ENCODE peak calls at places on chromosomes 5 and 9, in six cellular contexts. R is H9; M is activated CD8-positive, alpha-beta memory T cell treated with anti-CD3 and anti-CD28 coated beads for 1 hour; K is aorta; L is AG04449; X is NCI-H1436 treated with DMSO at 0.1 percent for 48 hours. A is an unnamed sample.
A peak's percentile ranks its signal among the peaks of the same experiment; 100 is the strongest.

GRCh38 chr5:135433626-135434426 is 13.3 kb downstream of the DCANP1 start:
- DNase-seq in R (peak; percentile 31), M (no peak), K (no peak), L (no peak), X (no peak), A (no peak)

GRCh38 chr9:128555180-128555721 is 2.9 kb downstream of the SPTAN1 start:
- DNase-seq in R (peak; percentile 37), M (no peak), K (no peak), L (no peak), X (no peak), A (no peak)

GRCh38 chr5:179618923-179619554 is 4.4 kb downstream of the HNRNPH1 start:
- DNase-seq in R (no peak), M (no peak), K (no peak), L (no peak), X (no peak), A (no peak)

GRCh38 chr5:94690778-94691177 is 72.3 kb downstream of the SLF1 start:
- DNase-seq in R (no peak), M (no peak), K (no peak), L (no peak), X (no peak), A (no peak)

GRCh38 chr9:101264727-101265126 is 120.1 kb downstream of the BAAT start:
- DNase-seq in R (no peak), M (no peak), K (no peak), L (no peak), X (no peak), A (no peak)

GRCh38 chr5:149993471-149993870 is 7.0 kb downstream of the TIGD6 start:
- DNase-seq in R (no peak), M (no peak), K (no peak), L (no peak), X (no peak), A (no peak)

GRCh38 chr5:180166168-180166567 is 42.8 kb downstream of the RASGEF1C start:
- DNase-seq in R (no peak), M (no peak), K (no peak), L (no peak), X (no peak), A (no peak)

GRCh38 chr5:96067902-96068614 is 106.4 kb upstream of the ELL2 start:
- DNase-seq in R (no peak), M (no peak), K (no peak), L (peak; percentile 84), X (no peak), A (peak; percentile 48)

GRCh38 chr9:129574911-129575574 is 45.9 kb downstream of the C9orf50 start:
- DNase-seq in R (no peak), M (no peak), K (no peak), L (peak; percentile 70), X (no peak), A (no peak)

GRCh38 chr9:109416135-109416706 is 81.9 kb downstream of the PTPN3 start:
- DNase-seq in R (no peak), M (no peak), K (no peak), L (no peak), X (no peak), A (no peak)

GRCh38 chr5:58460727-58461286 is 921 bp upstream of the PLK2 start:
- DNase-seq in R (peak; percentile 93), M (peak; percentile 79), K (peak; percentile 94), L (no peak), X (no peak), A (peak; percentile 97)

GRCh38 chr9:85543196-85543595 is 198.6 kb downstream of the AGTPBP1 start:
- DNase-seq in R (no peak), M (no peak), K (no peak), L (no peak), X (no peak), A (no peak)

GRCh38 chr5:168227973-168228615 is 63.4 kb upstream of the WWC1 start:
- DNase-seq in R (no peak), M (no peak), K (no peak), L (no peak), X (no peak), A (no peak)

GRCh38 chr9:26870292-26870691 is 22.3 kb downstream of the CAAP1 start:
- DNase-seq in R (no peak), M (no peak), K (no peak), L (peak; percentile 3), X (no peak), A (no peak)

GRCh38 chr5:88251048-88251711 is 17.5 kb downstream of the TMEM161B start:
- DNase-seq in R (no peak), M (no peak), K (no peak), L (no peak), X (no peak), A (no peak)

GRCh38 chr9:135602789-135603481 is 36.4 kb downstream of the GLT6D1 start:
- DNase-seq in R (peak; percentile 44), M (peak; percentile 20), K (peak; percentile 42), L (no peak), X (no peak), A (peak; percentile 67)

GRCh38 chr5:164002653-164003052 is 497.2 kb downstream of the MAT2B start:
- DNase-seq in R (no peak), M (no peak), K (no peak), L (no peak), X (no peak), A (no peak)

GRCh38 chr5:146151970-146152369 is 30.5 kb downstream of the LARS1 start:
- DNase-seq in R (no peak), M (no peak), K (no peak), L (no peak), X (no peak), A (no peak)

GRCh38 chr9:106958955-106959657 is 96.1 kb downstream of the ZNF462 start:
- DNase-seq in R (no peak), M (no peak), K (no peak), L (no peak), X (no peak), A (no peak)

GRCh38 chr5:178336889-178337785 is 104.5 kb upstream of the PHYKPL start:
- DNase-seq in R (no peak), M (no peak), K (peak; percentile 41), L (no peak), X (no peak), A (no peak)